ENCODE peak calls at places on chromosomes 2 and 18, in five cellular contexts. One of them, this sample, is unnamed.

GRCh38 chr2:84942166-84942565 is 28.8 kb upstream of the KCMF1 start:
- DNase-seq in SK-N-SH: no peak
- DNase-seq in NCI-H345: no peak
- DNase-seq in T-cell: no peak
- DNase-seq in fibroblast of pulmonary artery: no peak
- DNase-seq in this sample: no peak

GRCh38 chr18:75291460-75291859 is 80.9 kb downstream of the TSHZ1 start:
- DNase-seq in T-cell: no peak
- DNase-seq in SK-N-SH: no peak
- DNase-seq in fibroblast of pulmonary artery: no peak
- DNase-seq in NCI-H345: no peak
- DNase-seq in this sample: no peak

GRCh38 chr2:7363906-7364305 is 446.7 kb downstream of the RNF144A start:
- DNase-seq in SK-N-SH: no peak
- DNase-seq in fibroblast of pulmonary artery: no peak
- DNase-seq in NCI-H345: no peak
- DNase-seq in T-cell: no peak
- DNase-seq in this sample: peak

GRCh38 chr2:186183406-186183805 is 302.7 kb upstream of the ZC3H15 start:
- DNase-seq in NCI-H345: no peak
- DNase-seq in SK-N-SH: no peak
- DNase-seq in T-cell: no peak
- DNase-seq in fibroblast of pulmonary artery: no peak
- DNase-seq in this sample: no peak

GRCh38 chr2:169285528-169285927 is 76.8 kb downstream of the LRP2 start:
- DNase-seq in SK-N-SH: no peak
- DNase-seq in NCI-H345: no peak
- DNase-seq in fibroblast of pulmonary artery: no peak
- DNase-seq in T-cell: no peak
- DNase-seq in this sample: peak

GRCh38 chr18:5890606-5891360 is 4.5 kb downstream of the TMEM200C start:
- DNase-seq in T-cell: peak
- DNase-seq in NCI-H345: no peak
- DNase-seq in SK-N-SH: peak
- DNase-seq in fibroblast of pulmonary artery: peak
- DNase-seq in this sample: peak

GRCh38 chr18:50273203-50274043 is 7.1 kb upstream of the CFAP53 start:
- DNase-seq in T-cell: no peak
- DNase-seq in SK-N-SH: no peak
- DNase-seq in fibroblast of pulmonary artery: no peak
- DNase-seq in NCI-H345: no peak
- DNase-seq in this sample: no peak

GRCh38 chr2:127220102-127220806 is at the start of gene CYP27C1:
- DNase-seq in SK-N-SH: peak
- DNase-seq in T-cell: no peak
- DNase-seq in fibroblast of pulmonary artery: no peak
- DNase-seq in NCI-H345: peak
- DNase-seq in this sample: peak

GRCh38 chr18:5543854-5544389 is at the start of gene EPB41L3:
- DNase-seq in NCI-H345: peak
- DNase-seq in fibroblast of pulmonary artery: peak
- DNase-seq in T-cell: peak
- DNase-seq in SK-N-SH: peak
- DNase-seq in this sample: peak

GRCh38 chr2:42108852-42109251 is 60.3 kb upstream of the EML4 start:
- DNase-seq in T-cell: no peak
- DNase-seq in fibroblast of pulmonary artery: no peak
- DNase-seq in SK-N-SH: no peak
- DNase-seq in NCI-H345: no peak
- DNase-seq in this sample: no peak

GRCh38 chr2:143901185-143901842 is 618.6 kb downstream of the ZEB2 start:
- DNase-seq in T-cell: no peak
- DNase-seq in NCI-H345: no peak
- DNase-seq in fibroblast of pulmonary artery: peak
- DNase-seq in SK-N-SH: no peak
- DNase-seq in this sample: no peak

This sample was measured in DMS53.